ENCODE peak calls at places on chromosomes 6 and 20, in five cellular contexts. J is mesenchymal stem cell, Q is H9, H is H1, Y is trophoblast cell. L is an unnamed sample.
A peak's percentile ranks its signal among the peaks of the same experiment; 100 is the strongest.

GRCh38 chr6:148231572-148231971 is 111.1 kb upstream of the SASH1 start:
- DNase-seq in Q (no peak), H (no peak), Y (no peak), J (no peak), L (no peak)

GRCh38 chr6:128307671-128308070 is 212.7 kb downstream of the PTPRK start:
- DNase-seq in J (no peak), Q (no peak), Y (no peak), H (no peak), L (no peak)

GRCh38 chr6:28719275-28719940 is 193.7 kb downstream of the GPX5 start:
- DNase-seq in Q (peak; percentile 69), J (no peak), Y (no peak), H (peak; percentile 88), L (no peak)

GRCh38 chr6:126228001-126228791 is 111.7 kb upstream of the CENPW start:
- DNase-seq in Q (no peak), Y (no peak), J (no peak), H (no peak), L (peak; percentile 46)

GRCh38 chr20:52572687-52573086 is 381.1 kb upstream of the ZFP64 start:
- DNase-seq in Q (no peak), H (no peak), Y (no peak), J (no peak), L (no peak)

GRCh38 chr6:127345521-127345920 is 2.1 kb upstream of the ECHDC1 start:
- DNase-seq in Y (no peak), H (no peak), Q (no peak), J (no peak), L (no peak)

GRCh38 chr6:157412780-157413179 is 31.8 kb downstream of the ZDHHC14 start:
- DNase-seq in J (no peak), H (no peak), Y (no peak), Q (no peak), L (no peak)

GRCh38 chr6:26532699-26533523 is 5.3 kb upstream of the HMGN4 start:
- DNase-seq in H (peak; percentile 98), Y (peak; percentile 94), J (peak; percentile 94), Q (peak; percentile 90), L (peak; percentile 93)

GRCh38 chr6:133244502-133244901 is 3.3 kb downstream of the EYA4 start:
- DNase-seq in Q (no peak), J (no peak), Y (no peak), H (no peak), L (no peak)

GRCh38 chr20:46826343-46826984 is 68.2 kb upstream of the EYA2 start:
- DNase-seq in Y (peak; percentile 46), Q (no peak), J (no peak), H (no peak), L (no peak)

GRCh38 chr6:45942953-45943352 is 72.7 kb downstream of the CLIC5 start:
- DNase-seq in H (no peak), Q (no peak), J (no peak), Y (no peak), L (no peak)

GRCh38 chr20:5835234-5835845 is 85.1 kb downstream of the SHLD1 start:
- DNase-seq in Y (no peak), J (peak; percentile 84), H (no peak), Q (no peak), L (no peak)

GRCh38 chr6:108157234-108157971 is 8.4 kb upstream of the NR2E1 start:
- DNase-seq in Y (no peak), Q (peak; percentile 39), H (peak; percentile 64), J (no peak), L (peak; percentile 95)

GRCh38 chr6:35051393-35051792 is 89.7 kb downstream of the TCP11 start:
- DNase-seq in Y (no peak), H (no peak), Q (no peak), J (no peak), L (no peak)

GRCh38 chr20:61047515-61047914 is 204.5 kb upstream of the CDH4 start:
- DNase-seq in H (no peak), J (no peak), Y (no peak), Q (no peak), L (no peak)

GRCh38 chr20:35004749-35005462 is 49.2 kb downstream of the MYH7B start:
- DNase-seq in Y (no peak), J (no peak), H (no peak), Q (no peak), L (no peak)
- H2BK12ac ChIP-seq in Y (no peak overlapping the region), J (no peak overlapping the region), H (no peak overlapping the region), Q (no peak overlapping the region), L (no peak overlapping the region)

DNA sequence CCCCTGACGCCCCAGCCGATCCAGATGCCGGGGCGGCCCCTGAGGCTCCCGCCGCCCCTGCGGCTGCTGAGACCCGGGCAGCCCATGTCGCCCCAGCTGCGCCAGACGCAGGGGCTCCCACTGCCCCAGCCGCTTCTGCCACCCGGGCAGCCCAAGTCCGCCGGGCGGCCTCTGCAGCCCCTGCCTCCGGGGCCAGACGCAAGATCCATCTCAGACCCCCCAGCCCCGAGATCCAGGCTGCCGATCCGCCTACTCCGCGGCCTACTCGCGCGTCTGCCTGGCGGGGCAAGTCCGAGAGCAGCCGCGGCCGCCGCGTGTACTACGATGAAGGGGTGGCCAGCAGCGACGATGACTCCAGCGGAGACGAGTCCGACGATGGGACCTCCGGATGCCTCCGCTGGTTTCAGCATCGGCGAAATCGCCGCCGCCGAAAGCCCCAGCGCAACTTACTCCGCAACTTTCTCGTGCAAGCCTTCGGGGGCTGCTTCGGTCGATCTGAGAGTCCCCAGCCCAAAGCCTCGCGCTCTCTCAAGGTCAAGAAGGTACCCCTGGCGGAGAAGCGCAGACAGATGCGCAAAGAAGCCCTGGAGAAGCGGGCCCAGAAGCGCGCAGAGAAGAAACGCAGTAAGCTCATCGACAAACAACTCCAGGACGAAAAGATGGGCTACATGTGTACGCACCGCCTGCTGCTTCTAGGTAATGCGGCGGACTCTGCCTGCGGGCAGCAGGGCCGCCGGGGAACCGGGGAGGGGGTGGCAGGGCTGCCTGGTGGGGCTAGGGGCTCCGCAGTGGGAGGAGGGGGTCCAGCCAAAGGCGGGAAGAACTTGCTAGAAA is 2.3 kb downstream of the GNAS start:
- DNase-seq in H (no peak), Y (no peak), Q (peak; percentile 42), J (no peak), L (no peak)
- H3K4me2 ChIP-seq in H (peak overlapping the region; percentile 77), Y (peak overlapping the region; percentile 70), Q (peak overlapping the region; percentile 54), J (peak overlapping the region; percentile 41), L (peak overlapping the region; percentile 48)

GRCh38 chr6:136252441-136252840 is 2.3 kb upstream of the MTFR2 start:
- DNase-seq in Y (no peak), Q (no peak), H (no peak), J (no peak), L (no peak)
- H2BK12ac ChIP-seq in Y (no peak overlapping the region), Q (no peak overlapping the region), H (no peak overlapping the region), J (no peak overlapping the region), L (no peak overlapping the region)

DNA sequence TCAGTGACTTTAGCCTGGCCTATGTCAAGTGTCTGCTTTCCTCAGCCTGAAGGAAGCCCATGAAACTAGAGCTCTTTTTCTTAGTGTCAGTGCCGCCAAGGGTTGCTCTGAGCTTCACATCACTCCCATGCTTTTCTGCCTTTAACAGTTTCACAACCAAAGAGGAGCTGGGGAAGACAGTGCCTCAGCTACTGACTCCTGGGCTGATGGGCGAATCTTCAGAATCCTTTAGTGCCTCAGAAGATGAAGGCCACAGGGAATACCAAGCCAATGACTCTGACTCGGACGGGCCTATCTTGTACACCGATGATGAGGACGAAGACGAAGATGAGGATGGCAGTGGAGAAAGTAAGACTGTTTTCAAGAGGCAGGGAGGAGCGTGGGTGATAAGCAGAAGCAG is 71.0 kb upstream of the LTV1 start:
- DNase-seq in Y (no peak), H (no peak), J (no peak), Q (no peak), L (no peak)
- H3K4me2 ChIP-seq in Y (no peak overlapping the region), H (no peak overlapping the region), J (no peak overlapping the region), Q (no peak overlapping the region), L (no peak overlapping the region)

GRCh38 chr20:860891-861290 is 27.4 kb downstream of the FAM110A start:
- DNase-seq in J (no peak), Y (no peak), H (no peak), Q (no peak), L (no peak)

GRCh38 chr20:859661-860294 is 26.3 kb downstream of the FAM110A start:
- DNase-seq in Q (no peak), J (no peak), H (no peak), Y (no peak), L (no peak)

GRCh38 chr20:855466-856360 is 22.2 kb downstream of the FAM110A start:
- DNase-seq in H (no peak), Y (peak; percentile 64), J (no peak), Q (no peak), L (no peak)

GRCh38 chr20:856361-856775 is 22.9 kb downstream of the FAM110A start:
- DNase-seq in Y (peak; percentile 78), H (no peak), J (no peak), Q (no peak), L (no peak)

DNA sequence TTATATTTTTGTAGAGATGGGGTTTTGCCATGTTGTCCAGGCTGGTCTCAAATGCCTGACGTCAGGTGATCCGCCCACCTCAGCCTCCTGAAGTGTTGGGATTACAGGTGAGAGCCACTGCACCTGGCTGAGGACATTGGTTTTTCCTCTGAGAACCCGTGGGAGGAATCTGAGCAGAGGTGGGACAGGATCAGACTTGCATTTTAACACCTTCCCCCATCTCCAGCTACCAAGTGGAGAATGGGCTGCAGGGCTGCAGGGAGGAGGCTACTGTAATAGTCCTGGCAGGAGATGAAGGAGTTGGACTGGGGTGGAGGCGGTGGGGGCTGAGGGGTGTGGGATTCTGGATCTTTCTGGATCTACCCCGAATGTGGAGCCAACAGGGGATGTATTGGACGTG is 24.5 kb downstream of the FAM110A start:
- DNase-seq in H (no peak), J (no peak), Q (no peak), Y (no peak), L (no peak)
- H2BK12ac ChIP-seq in H (no peak overlapping the region), J (no peak overlapping the region), Q (no peak overlapping the region), Y (no peak overlapping the region), L (no peak overlapping the region)

GRCh38 chr6:52574709-52575489 is 2.0 kb downstream of the TRAM2 start:
- DNase-seq in Q (no peak), Y (peak; percentile 40), J (peak; percentile 81), H (no peak), L (no peak)

GRCh38 chr6:52573295-52573694 is 3.6 kb downstream of the TRAM2 start:
- DNase-seq in Y (no peak), J (peak; percentile 41), H (no peak), Q (no peak), L (peak; percentile 63)

GRCh38 chr6:52570291-52570700 is 6.6 kb downstream of the TRAM2 start:
- DNase-seq in J (no peak), Y (no peak), H (no peak), Q (no peak), L (no peak)

GRCh38 chr6:52571099-52571755 is 5.6 kb downstream of the TRAM2 start:
- DNase-seq in H (no peak), Q (no peak), Y (no peak), J (peak; percentile 70), L (no peak)

GRCh38 chr6:52572536-52572935 is 4.3 kb downstream of the TRAM2 start:
- DNase-seq in Q (no peak), H (no peak), Y (peak; percentile 68), J (no peak), L (no peak)
- H3K4me2 ChIP-seq in Q (no peak overlapping the region), H (no peak overlapping the region), Y (no peak overlapping the region), J (no peak overlapping the region), L (no peak overlapping the region)

GRCh38 chr6:135853227-135853626 is 1.7 kb downstream of the PDE7B start:
- DNase-seq in H (no peak), J (no peak), Y (no peak), Q (no peak), L (no peak)
- H2BK12ac ChIP-seq in H (no peak overlapping the region), J (no peak overlapping the region), Y (no peak overlapping the region), Q (no peak overlapping the region), L (no peak overlapping the region)

GRCh38 chr6:41222045-41222444 is 6.1 kb upstream of the TREML4 start:
- DNase-seq in H (no peak), Q (no peak), J (no peak), Y (no peak), L (no peak)
- H3K4me2 ChIP-seq in H (no peak overlapping the region), Q (no peak overlapping the region), J (no peak overlapping the region), Y (no peak overlapping the region), L (no peak overlapping the region)